ENCODE peak calls at places on chromosomes 1 and 21, in six cellular contexts. R is AG04450, A is heart right ventricle, K is A549, V is GM06990, S is kidney. X is an unnamed sample.

GRCh38 chr1:39671793-39672550 is at the start of gene NT5C1A:
- DNase-seq in R (no peak), A (peak), K (peak), V (peak), S (peak), X (peak)

GRCh38 chr1:64867266-64867665 is 99.1 kb downstream of the JAK1 start:
- DNase-seq in R (no peak), A (no peak), K (no peak), V (no peak), S (no peak), X (no peak)

GRCh38 chr21:36854391-36854790 is 112.1 kb downstream of the HLCS start:
- DNase-seq in R (no peak), A (no peak), K (peak), V (no peak), S (no peak), X (peak)

GRCh38 chr1:84862810-84863251 is 30.2 kb downstream of the LPAR3 start:
- DNase-seq in R (no peak), A (no peak), K (no peak), V (peak), S (no peak), X (no peak)

GRCh38 chr1:1003618-1004419 is 3.9 kb upstream of the HES4 start:
- DNase-seq in R (no peak), A (no peak), K (no peak), V (no peak), S (peak), X (peak)

GRCh38 chr1:227155688-227156087 is 162.6 kb downstream of the CDC42BPA start:
- DNase-seq in R (no peak), A (no peak), K (no peak), V (no peak), S (no peak), X (no peak)

GRCh38 chr1:226108935-226109828 is 46.7 kb downstream of the H3-3A start:
- DNase-seq in R (no peak), A (peak), K (no peak), V (no peak), S (peak), X (no peak)

GRCh38 chr1:87518794-87519193 is 190.1 kb downstream of the LMO4 start:
- DNase-seq in R (no peak), A (no peak), K (no peak), V (no peak), S (no peak), X (no peak)

GRCh38 chr21:44011123-44011773 is 861 bp upstream of the TRAPPC10 start:
- DNase-seq in R (no peak), A (no peak), K (no peak), V (no peak), S (no peak), X (peak)

GRCh38 chr1:108708726-108709660 is 3.7 kb upstream of the FNDC7 start:
- DNase-seq in R (no peak), A (no peak), K (peak), V (no peak), S (no peak), X (no peak)
- TF ChIP-seq CTCF in R (no peak), A (peak), K (no peak), V (peak), S (peak), X (no peak)

DNA sequence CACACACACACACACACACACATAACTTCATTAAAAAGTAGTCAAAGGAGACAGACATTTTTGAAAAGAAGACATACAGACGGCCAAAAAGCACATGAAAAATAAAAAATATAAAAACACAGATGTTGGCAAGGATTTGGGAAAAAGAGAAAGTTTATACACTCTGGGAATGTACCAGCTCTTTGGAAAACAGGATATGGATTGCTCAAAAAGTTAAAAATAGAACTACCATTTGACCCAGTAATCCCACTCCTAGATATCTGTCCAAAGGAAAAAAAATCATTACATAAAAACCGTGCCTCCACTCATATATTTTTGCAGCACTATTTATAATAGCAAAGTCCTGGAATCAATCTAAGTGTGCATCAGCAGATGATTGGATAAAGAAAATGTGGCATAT is 128.4 kb upstream of the C21orf91 start:
- DNase-seq in R (no peak), A (no peak), K (no peak), V (no peak), S (no peak), X (no peak)
- TF ChIP-seq CTCF in R (no peak), A (no peak), K (no peak), V (no peak), S (no peak), X (no peak)

GRCh38 chr1:166819982-166820381 is 19.3 kb upstream of the POGK start:
- DNase-seq in R (no peak), A (no peak), K (no peak), V (no peak), S (no peak), X (no peak)

GRCh38 chr1:166827426-166827825 is 11.8 kb upstream of the POGK start:
- DNase-seq in R (no peak), A (no peak), K (no peak), V (no peak), S (no peak), X (no peak)

GRCh38 chr1:166822385-166822784 is 16.9 kb upstream of the POGK start:
- DNase-seq in R (no peak), A (no peak), K (peak), V (no peak), S (no peak), X (no peak)
- TF ChIP-seq CTCF in R (peak), A (no peak), K (no peak), V (peak), S (no peak), X (peak)

DNA sequence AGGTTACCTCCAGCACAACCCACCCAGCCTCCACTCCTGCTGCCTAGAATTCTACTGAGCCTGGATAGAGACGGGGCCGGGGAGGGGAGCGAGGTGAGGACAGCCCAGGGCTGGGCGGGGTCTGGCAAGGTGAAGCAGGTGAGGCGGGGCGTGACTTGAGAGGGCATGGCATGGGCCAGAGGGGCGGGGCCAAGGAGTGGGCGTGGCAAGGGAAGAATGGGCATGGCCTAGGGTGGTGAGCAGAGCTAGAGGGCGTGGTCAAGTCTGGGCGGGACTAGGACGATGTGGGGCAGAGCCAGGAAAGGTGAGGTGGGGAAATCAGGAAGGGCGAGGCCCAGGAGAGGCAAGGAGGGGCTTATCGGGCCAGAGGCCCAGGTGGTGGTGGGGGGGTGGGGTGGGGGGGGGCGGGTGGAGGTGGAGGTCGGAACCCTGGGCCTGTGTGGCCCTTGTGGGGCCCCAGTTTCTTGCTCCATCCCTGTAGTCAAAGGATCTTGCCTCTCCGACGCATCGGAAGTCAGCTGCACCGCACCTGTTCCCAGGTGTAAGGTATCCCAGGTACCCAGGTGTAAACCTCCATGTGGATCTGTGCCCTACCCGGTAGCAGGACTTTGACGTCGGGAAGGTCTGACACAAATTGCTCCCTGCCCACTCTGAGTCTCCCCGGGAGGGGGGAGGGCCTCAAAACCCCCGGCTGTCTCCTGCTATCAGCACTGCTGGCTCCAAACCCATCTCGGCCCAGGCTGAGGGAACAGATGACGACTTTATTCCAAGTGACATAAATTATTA is 32.8 kb upstream of the UTS2 start:
- DNase-seq in R (no peak), A (no peak), K (no peak), V (peak), S (peak), X (peak)
- TF ChIP-seq CTCF in R (no peak), A (no peak), K (no peak), V (no peak), S (no peak), X (no peak)

DNA sequence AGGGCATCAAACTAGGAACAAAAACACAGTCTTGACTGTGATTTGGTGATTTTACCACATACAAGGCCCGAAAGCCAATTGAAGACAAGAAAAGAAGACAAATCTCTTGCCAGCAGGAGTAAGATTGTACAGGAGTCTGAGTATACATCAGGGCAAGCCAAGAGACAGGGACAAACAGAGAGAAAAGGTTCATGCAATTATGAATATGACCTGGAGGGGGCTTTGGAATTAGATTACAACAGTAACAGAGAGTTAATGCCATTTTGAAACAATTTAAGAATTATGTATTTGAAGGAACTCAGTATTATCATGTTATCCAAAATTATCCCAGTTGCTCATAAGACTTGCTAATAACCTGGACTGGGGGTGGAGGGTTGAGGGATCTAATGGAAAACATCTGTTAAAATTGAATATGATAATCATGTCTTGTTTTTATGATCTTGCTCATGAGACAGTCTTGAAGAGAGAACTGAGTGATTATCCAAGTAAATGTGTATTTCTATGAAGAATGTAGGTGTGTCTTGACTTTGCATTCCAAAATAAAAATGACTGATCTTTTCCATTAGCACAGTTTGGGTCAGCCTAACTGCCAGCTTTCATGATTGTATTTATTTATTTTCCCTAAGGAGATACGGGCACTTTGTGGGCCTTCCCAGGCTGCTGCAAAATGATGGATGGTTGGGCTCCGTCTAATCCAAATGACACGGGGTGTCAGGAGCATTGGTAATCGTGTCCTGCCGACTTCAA is 117.7 kb downstream of the ERG start:
- DNase-seq in R (no peak), A (no peak), K (peak), V (no peak), S (no peak), X (no peak)
- TF ChIP-seq CTCF in R (peak), A (no peak), K (peak), V (peak), S (no peak), X (peak)

GRCh38 chr1:91817506-91817905 is 68.4 kb downstream of the TGFBR3 start:
- DNase-seq in R (no peak), A (no peak), K (no peak), V (no peak), S (no peak), X (no peak)

GRCh38 chr1:91821126-91821868 is 64.7 kb downstream of the TGFBR3 start:
- DNase-seq in R (no peak), A (no peak), K (no peak), V (no peak), S (no peak), X (no peak)

GRCh38 chr1:91818713-91818975 is 67.3 kb downstream of the TGFBR3 start:
- DNase-seq in R (no peak), A (no peak), K (no peak), V (no peak), S (no peak), X (no peak)

GRCh38 chr1:91816055-91816454 is 69.9 kb downstream of the TGFBR3 start:
- DNase-seq in R (no peak), A (no peak), K (no peak), V (no peak), S (no peak), X (no peak)

GRCh38 chr1:91819038-91819788 is 66.7 kb downstream of the TGFBR3 start:
- DNase-seq in R (no peak), A (no peak), K (no peak), V (no peak), S (no peak), X (no peak)
- TF ChIP-seq CTCF in R (no peak), A (no peak), K (no peak), V (no peak), S (no peak), X (no peak)

DNA sequence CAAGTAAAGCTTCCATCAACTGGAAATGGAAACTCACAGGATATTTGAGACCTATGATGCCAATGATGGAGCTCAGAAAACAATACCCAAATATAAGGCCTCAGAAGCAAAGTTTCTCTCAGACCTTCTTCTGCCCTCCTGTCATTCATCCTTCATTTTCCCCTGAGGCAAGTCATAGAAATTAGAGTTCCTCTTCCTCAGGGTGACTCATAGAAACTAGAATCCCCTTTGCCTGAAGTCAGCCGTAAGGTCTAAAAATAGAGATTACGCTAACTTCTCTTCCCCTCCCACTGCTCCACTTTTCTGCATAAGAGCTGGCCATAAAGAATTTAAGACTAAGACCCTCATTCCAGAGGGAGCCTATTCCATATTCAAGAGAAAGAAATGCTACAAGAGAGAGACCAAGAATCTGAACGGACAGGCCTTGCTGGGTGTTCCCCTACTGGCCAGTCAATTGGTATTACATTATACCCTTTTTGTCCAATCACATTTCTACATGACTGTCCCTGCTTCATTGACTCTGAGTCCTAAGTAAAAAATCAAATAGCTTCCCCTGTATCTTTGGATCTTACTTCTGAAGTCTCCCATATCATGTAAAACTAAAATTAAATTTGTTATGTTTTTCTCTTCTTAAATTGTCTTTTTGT is 994.9 kb downstream of the ADGRL2 start:
- DNase-seq in R (no peak), A (no peak), K (no peak), V (no peak), S (no peak), X (no peak)
- TF ChIP-seq CTCF in R (no peak), A (no peak), K (no peak), V (no peak), S (no peak), X (no peak)

X was measured in nephron progenitor cell.